ENCODE peak calls at places on chromosome 20, in ten cellular contexts. W, T, P, Y, S, U, B, K, X and R are unnamed samples. For H3K27me3, the result is how much of the 10 kb centered on the place peaks cover.

GRCh38 chr20:17525650-17526049 is 5.5 kb downstream of the BFSP1 start:
- DNase-seq in P (no peak), K (peak), X (peak), U (no peak), Y (no peak), S (no peak), T (no peak), B (peak), W (no peak), R (no peak)

GRCh38 chr20:61092199-61092598 is 159.9 kb upstream of the CDH4 start:
- DNase-seq in Y (no peak), W (no peak), U (no peak), K (no peak), S (no peak), B (no peak), T (no peak), X (no peak), P (no peak), R (no peak)

GRCh38 chr20:58219342-58219700 is 9.1 kb downstream of the ANKRD60 start:
- DNase-seq in X (no peak), K (no peak), P (no peak), W (no peak), T (no peak), Y (no peak), U (no peak), S (no peak), B (peak), R (no peak)

GRCh38 chr20:18692453-18692852 is 104.6 kb downstream of the DTD1 start:
- DNase-seq in U (no peak), K (no peak), S (no peak), P (no peak), W (no peak), T (no peak), B (peak), X (peak), Y (no peak), R (no peak)

GRCh38 chr20:10609276-10609675 is 64.5 kb downstream of the JAG1 start:
- DNase-seq in S (peak), T (no peak), K (no peak), W (peak), P (peak), B (no peak), Y (no peak), U (no peak), X (no peak), R (peak)

GRCh38 chr20:53421343-53421742 is 172.3 kb downstream of the ZNF217 start:
- DNase-seq in B (no peak), T (no peak), K (no peak), P (no peak), U (no peak), Y (no peak), W (no peak), X (no peak), S (no peak), R (no peak)

GRCh38 chr20:6164421-6165341 is 41.9 kb upstream of the FERMT1 start:
- DNase-seq in T (no peak), S (peak), Y (no peak), P (peak), B (peak), X (no peak), K (no peak), W (peak), U (no peak), R (no peak)

GRCh38 chr20:47303736-47304135 is 52.8 kb downstream of the ZMYND8 start:
- DNase-seq in S (no peak), K (no peak), T (no peak), Y (no peak), W (no peak), X (no peak), P (no peak), U (no peak), B (no peak), R (no peak)

GRCh38 chr20:38466171-38466570 is 6.5 kb upstream of the RALGAPB start:
- DNase-seq in W (no peak), Y (no peak), T (no peak), S (no peak), B (no peak), X (peak), P (no peak), K (no peak), U (no peak), R (no peak)

GRCh38 chr20:57835462-57836455 is 125.9 kb upstream of the PMEPA1 start:
- DNase-seq in W (no peak), S (no peak), X (no peak), Y (no peak), K (no peak), T (no peak), U (no peak), B (no peak), P (no peak), R (no peak)

GRCh38 chr20:52761867-52762266 is 210.3 kb upstream of the TSHZ2 start:
- DNase-seq in W (no peak), P (no peak), B (no peak), S (no peak), Y (no peak), X (no peak), T (no peak), K (no peak), U (no peak), R (no peak)

GRCh38 chr20:12798286-12798685 is 210.5 kb upstream of the SPTLC3 start:
- DNase-seq in B (no peak), W (no peak), X (no peak), T (no peak), U (no peak), K (no peak), P (no peak), Y (no peak), S (no peak), R (no peak)

GRCh38 chr20:47354388-47354709 is 2.1 kb downstream of the ZMYND8 start:
- DNase-seq in W (no peak), Y (no peak), B (no peak), S (no peak), T (no peak), P (no peak), X (no peak), U (no peak), K (no peak), R (no peak)

GRCh38 chr20:50806126-50806768 is 11.4 kb downstream of the BCAS4 start:
- DNase-seq in S (no peak), P (no peak), U (no peak), K (no peak), W (no peak), X (no peak), B (no peak), Y (no peak), T (no peak), R (no peak)
- H3K4me3 ChIP-seq in S (no peak), P (no peak), U (no peak), K (no peak), W (no peak), X (no peak), B (no peak), Y (no peak), T (no peak), R (no peak)

DNA sequence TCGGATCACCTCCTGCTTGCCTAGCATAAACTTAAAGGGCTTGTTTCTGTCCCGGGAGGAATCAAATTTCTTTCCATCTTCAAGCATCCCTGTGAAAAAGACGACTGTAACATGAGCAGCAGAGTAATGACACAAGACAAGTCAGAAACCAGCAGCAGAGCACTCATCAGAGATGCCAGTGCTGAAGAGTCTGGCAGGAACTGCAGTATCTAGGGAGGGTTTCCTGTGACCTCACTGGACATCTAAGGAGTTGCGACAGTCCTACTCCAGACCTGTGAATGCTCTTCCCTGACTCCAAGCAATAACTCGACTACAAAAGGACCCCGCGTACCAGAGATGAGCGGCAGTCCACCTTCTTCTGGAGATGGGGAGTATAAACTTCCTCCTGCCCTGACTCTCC is 17.3 kb downstream of the FKBP1A start:
- DNase-seq in K (no peak), X (no peak), P (no peak), W (no peak), S (no peak), Y (no peak), U (no peak), B (peak), T (no peak), R (no peak)
- H3K27me3 ChIP-seq in K (under half), X (under half), P (under half), W (under half), S (under half), Y (under half), U (under half), B (under half), T (under half), R (under half)

GRCh38 chr20:36785308-36785707 is 11.7 kb upstream of the DSN1 start:
- DNase-seq in P (no peak), B (no peak), T (no peak), U (no peak), W (no peak), Y (no peak), S (no peak), X (no peak), K (no peak), R (no peak)
- TF ChIP-seq CTCF in P (no peak), B (no peak), T (no peak), U (no peak), W (no peak), Y (no peak), S (no peak), X (no peak), K (no peak), R (no peak)

DNA sequence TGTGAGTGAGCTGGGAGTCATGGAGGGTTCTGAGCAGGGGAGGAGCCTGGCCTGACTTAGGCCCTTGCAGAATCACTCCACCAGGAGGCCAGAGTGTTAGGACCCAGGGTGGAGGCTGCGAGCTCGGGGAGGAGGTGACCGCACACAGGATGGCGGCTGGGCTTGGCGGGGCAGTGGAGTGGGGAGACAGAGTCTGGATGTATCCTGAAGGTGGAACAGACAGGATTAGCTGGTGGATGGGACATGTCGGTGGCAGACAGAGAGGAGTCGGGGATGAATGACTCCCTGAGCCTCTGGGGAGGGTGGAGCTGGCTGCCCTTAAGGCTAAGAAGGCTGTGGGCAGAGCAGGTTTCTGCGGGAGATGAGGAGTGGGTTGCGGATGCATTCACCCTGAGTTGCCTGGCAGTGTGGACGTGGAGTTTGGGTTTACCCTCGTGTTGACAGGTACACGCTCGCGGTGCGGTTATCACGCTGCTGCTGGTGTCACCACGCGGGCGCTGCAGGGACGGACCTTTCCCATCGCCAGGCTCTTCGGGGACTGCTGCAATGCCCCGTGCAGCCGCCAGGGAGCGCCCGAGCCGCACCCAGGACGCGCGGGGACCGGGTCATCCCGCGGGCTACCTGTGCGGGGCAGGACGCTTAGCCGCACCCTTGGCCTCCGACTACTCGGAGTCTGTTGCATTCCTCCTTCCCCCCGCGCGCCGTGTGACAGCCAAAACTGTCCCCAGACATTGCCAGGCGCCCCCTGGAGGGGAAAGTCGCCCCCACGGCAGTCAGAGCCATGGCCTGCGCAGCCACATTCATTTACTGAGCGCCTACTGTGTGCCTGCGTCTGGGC is 43.0 kb upstream of the PTGIS start:
- DNase-seq in B (peak), T (peak), Y (peak), K (peak), U (no peak), W (peak), X (peak), P (peak), S (peak), R (no peak)
- H3K4me3 ChIP-seq in B (peak), T (no peak), Y (no peak), K (peak), U (peak), W (peak), X (peak), P (no peak), S (peak), R (peak)

DNA sequence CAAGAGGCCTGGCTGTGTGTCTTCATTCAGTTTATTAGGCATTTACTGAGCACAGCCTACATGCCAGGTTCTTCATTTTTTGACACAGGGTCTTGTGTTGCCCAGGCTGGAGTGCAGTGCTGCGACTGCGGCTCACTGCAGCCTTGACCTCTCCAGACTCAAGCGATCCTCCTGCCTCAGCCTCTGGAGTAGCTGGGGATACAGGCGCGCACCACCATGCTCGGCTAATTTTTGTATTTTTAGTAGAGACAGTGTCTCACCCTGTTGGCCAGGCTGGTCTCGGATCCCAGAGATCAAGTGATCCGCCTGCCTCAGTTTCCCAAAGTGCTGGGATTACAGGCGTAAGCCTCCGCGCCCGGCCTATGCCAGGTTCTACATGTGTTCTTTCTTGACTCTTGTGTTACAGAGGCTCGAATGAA is 601 bp upstream of the ATRN start:
- DNase-seq in W (no peak), P (no peak), T (no peak), K (no peak), S (no peak), U (no peak), Y (no peak), X (no peak), B (no peak), R (no peak)
- H3K27me3 ChIP-seq in W (under half), P (under half), T (under half), K (under half), S (under half), U (under half), Y (under half), X (under half), B (under half), R (under half)

DNA sequence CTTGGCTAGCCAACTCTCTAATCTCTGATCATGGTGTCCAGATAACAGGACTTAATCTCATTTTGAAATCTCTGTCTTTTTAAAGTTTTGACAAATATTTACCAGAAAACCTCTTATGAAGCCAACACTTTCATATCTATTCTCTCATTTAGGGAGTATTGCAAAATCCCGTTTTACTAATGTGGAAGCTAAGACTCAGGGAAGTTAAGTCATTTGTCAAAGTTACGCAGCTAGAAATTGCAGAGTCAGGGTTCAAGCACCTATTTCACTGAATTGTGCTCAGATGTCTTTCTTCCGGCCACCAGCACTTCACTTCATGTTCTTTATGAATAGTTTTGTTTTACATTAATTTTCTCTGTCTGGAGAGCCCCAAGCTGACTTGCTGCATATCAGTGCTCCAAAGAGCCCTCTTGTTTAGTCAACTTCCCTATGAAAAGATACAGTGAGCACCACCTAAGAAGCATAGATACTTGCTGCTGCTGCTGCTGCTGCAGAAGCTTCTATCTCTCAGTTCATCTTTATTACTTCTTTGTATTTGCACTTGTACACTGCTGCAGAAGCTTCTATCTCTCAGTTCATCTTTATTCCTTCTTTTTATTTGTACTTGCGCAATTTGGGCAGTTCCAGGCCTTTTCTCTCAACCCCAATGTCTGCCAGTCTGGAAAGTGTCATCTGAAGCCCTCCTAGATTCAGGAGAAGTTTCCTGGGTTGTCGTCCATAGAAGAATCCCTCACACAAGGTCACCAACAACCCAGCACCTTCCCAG is 329.7 kb downstream of the MAFB start:
- DNase-seq in Y (no peak), B (no peak), S (no peak), K (no peak), P (no peak), X (no peak), W (no peak), T (peak), U (no peak), R (no peak)
- TF ChIP-seq CTCF in Y (no peak), B (no peak), S (no peak), K (no peak), P (no peak), X (no peak), W (no peak), T (no peak), U (no peak), R (no peak)

DNA sequence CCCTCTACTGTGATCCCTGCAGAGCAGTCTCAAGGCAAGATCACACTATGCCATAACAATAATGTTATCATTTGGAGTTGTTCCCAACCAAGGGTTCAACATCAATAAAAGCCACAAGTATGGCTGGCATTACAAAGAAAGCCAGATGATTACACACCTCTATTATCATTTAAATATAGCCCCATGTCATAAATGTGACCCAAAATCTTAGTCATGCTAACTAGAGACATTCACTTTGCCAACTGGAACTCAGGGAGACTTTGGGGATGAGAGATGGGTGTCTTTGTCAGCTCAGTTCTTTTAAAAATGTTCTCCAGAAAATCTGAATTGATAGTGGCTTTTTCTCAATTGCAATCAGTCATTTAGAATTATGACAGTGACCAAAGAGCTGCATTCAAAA is 46.5 kb downstream of the RALGAPA2 start:
- DNase-seq in W (no peak), S (no peak), K (no peak), T (no peak), U (no peak), X (no peak), Y (no peak), B (no peak), P (no peak), R (no peak)
- H3K4me3 ChIP-seq in W (no peak), S (no peak), K (no peak), T (no peak), U (no peak), X (no peak), Y (no peak), B (no peak), P (no peak), R (no peak)

GRCh38 chr20:60073504-60073903 is 115.3 kb downstream of the CDH26 start:
- DNase-seq in U (no peak), Y (no peak), T (no peak), S (no peak), W (no peak), K (no peak), P (no peak), B (no peak), X (no peak), R (no peak)
- H3K27me3 ChIP-seq in U (under half), Y (under half), T (under half), S (under half), W (under half), K (under half), P (under half), B (under half), X (under half), R (under half)

DNA sequence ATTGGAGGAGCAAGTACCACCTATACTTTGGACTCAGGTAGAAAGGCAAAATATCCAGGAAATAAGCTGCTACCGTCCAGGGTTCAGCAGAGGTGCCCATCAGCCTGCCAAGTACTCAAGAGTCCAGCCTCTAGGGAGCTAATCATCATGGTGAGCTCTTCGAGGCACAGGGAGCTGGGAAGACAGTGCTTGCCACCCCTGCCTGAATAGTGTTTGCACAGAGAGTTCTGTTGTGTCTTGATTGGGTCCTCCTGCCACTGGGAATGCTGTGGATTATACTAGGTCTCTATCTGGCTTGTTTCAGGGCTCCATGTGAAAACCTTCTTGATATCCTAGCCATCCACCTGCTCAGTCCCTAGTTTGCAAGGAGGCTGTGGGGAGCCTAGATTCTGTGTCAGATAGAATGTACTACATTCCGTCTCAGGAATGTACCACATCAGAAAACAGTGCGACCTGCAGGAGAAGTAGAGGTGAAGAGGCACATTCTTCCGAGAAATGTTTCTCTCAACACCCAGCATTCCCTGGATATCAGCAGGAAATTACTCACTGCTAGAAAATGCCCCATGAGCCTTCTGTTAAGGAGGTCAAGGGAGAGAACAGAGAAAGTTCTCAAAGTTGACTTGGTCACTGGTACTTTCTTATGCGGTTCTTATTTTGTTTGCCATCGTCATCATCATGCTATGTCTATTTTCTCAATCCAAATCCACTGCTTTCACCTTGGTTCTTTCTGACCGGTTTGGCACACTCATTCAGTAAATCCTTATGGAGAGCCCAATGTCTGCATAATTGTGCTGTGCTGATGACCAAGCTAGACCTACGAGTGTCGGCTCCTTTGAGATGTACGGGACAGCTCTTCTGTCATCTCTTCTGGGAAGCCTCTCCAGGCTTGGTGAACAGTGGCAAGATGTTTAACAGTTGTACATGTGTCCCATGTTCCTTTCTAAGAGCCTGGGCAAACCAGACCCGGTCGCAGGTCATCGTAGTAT is 30.7 kb downstream of the PTPN1 start:
- DNase-seq in X (no peak), Y (no peak), T (no peak), U (no peak), K (no peak), W (no peak), P (no peak), B (peak), S (no peak), R (peak)
- TF ChIP-seq CTCF in X (no peak), Y (no peak), T (no peak), U (no peak), K (no peak), W (no peak), P (no peak), B (no peak), S (no peak), R (no peak)